ENCODE peak calls at places on chromosomes 11 and 22, in five cellular contexts. One of them, this sample, is unnamed.

GRCh38 chr11:3219281-3219892 is 774 bp upstream of the MRGPRG start:
- DNase-seq in activated CD4-positive, CD25-positive, alpha-beta regulatory T cell: no peak
- DNase-seq in right lobe of liver: no peak
- DNase-seq in stimulated activated CD4-positive, alpha-beta T cell treated with anti-CD3 and anti-CD28 coated beads, Interleukin-15, amount 100 ng/mL, for 1 hour: no peak
- DNase-seq in HuH-7.5: no peak
- DNase-seq in this sample: no peak

GRCh38 chr22:38823637-38824036 is 20.2 kb downstream of the NPTXR start:
- DNase-seq in activated CD4-positive, CD25-positive, alpha-beta regulatory T cell: no peak
- DNase-seq in right lobe of liver: no peak
- DNase-seq in stimulated activated CD4-positive, alpha-beta T cell treated with anti-CD3 and anti-CD28 coated beads, Interleukin-15, amount 100 ng/mL, for 1 hour: no peak
- DNase-seq in HuH-7.5: no peak
- DNase-seq in this sample: no peak

GRCh38 chr22:36184433-36185035 is 17.1 kb downstream of the APOL4 start:
- DNase-seq in activated CD4-positive, CD25-positive, alpha-beta regulatory T cell: no peak
- DNase-seq in right lobe of liver: no peak
- DNase-seq in stimulated activated CD4-positive, alpha-beta T cell treated with anti-CD3 and anti-CD28 coated beads, Interleukin-15, amount 100 ng/mL, for 1 hour: no peak
- DNase-seq in HuH-7.5: no peak
- DNase-seq in this sample: no peak

GRCh38 chr11:575996-576756 is at the start of gene PHRF1:
- DNase-seq in activated CD4-positive, CD25-positive, alpha-beta regulatory T cell: peak; percentile 86
- DNase-seq in right lobe of liver: peak; percentile 98
- DNase-seq in stimulated activated CD4-positive, alpha-beta T cell treated with anti-CD3 and anti-CD28 coated beads, Interleukin-15, amount 100 ng/mL, for 1 hour: peak; percentile 93
- DNase-seq in HuH-7.5: peak; percentile 98
- DNase-seq in this sample: peak; percentile 92

GRCh38 chr11:1055990-1056771 is 18.5 kb upstream of the MUC2 start:
- DNase-seq in activated CD4-positive, CD25-positive, alpha-beta regulatory T cell: no peak
- DNase-seq in right lobe of liver: no peak
- DNase-seq in stimulated activated CD4-positive, alpha-beta T cell treated with anti-CD3 and anti-CD28 coated beads, Interleukin-15, amount 100 ng/mL, for 1 hour: no peak
- DNase-seq in HuH-7.5: no peak
- DNase-seq in this sample: no peak

GRCh38 chr22:46984751-46985506 is 222.5 kb downstream of the TBC1D22A start:
- DNase-seq in activated CD4-positive, CD25-positive, alpha-beta regulatory T cell: no peak
- DNase-seq in right lobe of liver: no peak
- DNase-seq in stimulated activated CD4-positive, alpha-beta T cell treated with anti-CD3 and anti-CD28 coated beads, Interleukin-15, amount 100 ng/mL, for 1 hour: no peak
- DNase-seq in HuH-7.5: no peak
- DNase-seq in this sample: no peak

GRCh38 chr11:46330154-46330886 is 16.9 kb upstream of the DGKZ start:
- DNase-seq in activated CD4-positive, CD25-positive, alpha-beta regulatory T cell: no peak
- DNase-seq in right lobe of liver: no peak
- DNase-seq in stimulated activated CD4-positive, alpha-beta T cell treated with anti-CD3 and anti-CD28 coated beads, Interleukin-15, amount 100 ng/mL, for 1 hour: no peak
- DNase-seq in HuH-7.5: no peak
- DNase-seq in this sample: no peak

GRCh38 chr11:122439911-122440782 is 215.4 kb upstream of the UBASH3B start:
- DNase-seq in activated CD4-positive, CD25-positive, alpha-beta regulatory T cell: no peak
- DNase-seq in right lobe of liver: peak; percentile 80
- DNase-seq in stimulated activated CD4-positive, alpha-beta T cell treated with anti-CD3 and anti-CD28 coated beads, Interleukin-15, amount 100 ng/mL, for 1 hour: no peak
- DNase-seq in HuH-7.5: peak; percentile 8
- DNase-seq in this sample: no peak

GRCh38 chr11:119118227-119118626 is 3.2 kb upstream of the HINFP start:
- DNase-seq in activated CD4-positive, CD25-positive, alpha-beta regulatory T cell: no peak
- DNase-seq in right lobe of liver: no peak
- DNase-seq in stimulated activated CD4-positive, alpha-beta T cell treated with anti-CD3 and anti-CD28 coated beads, Interleukin-15, amount 100 ng/mL, for 1 hour: no peak
- DNase-seq in HuH-7.5: no peak
- DNase-seq in this sample: no peak

GRCh38 chr11:32196137-32196536 is 105.3 kb downstream of the RCN1 start:
- DNase-seq in activated CD4-positive, CD25-positive, alpha-beta regulatory T cell: no peak
- DNase-seq in right lobe of liver: no peak
- DNase-seq in stimulated activated CD4-positive, alpha-beta T cell treated with anti-CD3 and anti-CD28 coated beads, Interleukin-15, amount 100 ng/mL, for 1 hour: no peak
- DNase-seq in HuH-7.5: no peak
- DNase-seq in this sample: no peak